ENCODE peak calls at places on chromosomes 13 and 19, in five cellular contexts. A is esophagus squamous epithelium, K is body of pancreas, F is NB4, R is esophagus muscularis mucosa. H is an unnamed sample.

GRCh38 chr13:114244637-114245036 is 9.9 kb downstream of the CDC16 start:
- DNase-seq in A (no peak), K (no peak), F (no peak), R (no peak), H (no peak)

GRCh38 chr19:6593651-6594416 is 2.9 kb upstream of the CD70 start:
- DNase-seq in A (no peak), K (no peak), F (peak; percentile 83), R (no peak), H (no peak)

GRCh38 chr13:98206946-98207345 is 29.9 kb upstream of the RNF113B start:
- DNase-seq in A (no peak), K (no peak), F (no peak), R (no peak), H (peak; percentile 47)

GRCh38 chr19:53916004-53916403 is 6.9 kb downstream of the CACNG7 start:
- DNase-seq in A (no peak), K (no peak), F (no peak), R (no peak), H (no peak)

GRCh38 chr13:82636119-82636518 is 1246.2 kb downstream of the SLITRK1 start:
- DNase-seq in A (no peak), K (no peak), F (peak; percentile 31), R (no peak), H (no peak)

GRCh38 chr13:114339779-114340534 is 25.7 kb downstream of the CHAMP1 start:
- DNase-seq in A (no peak), K (peak; percentile 49), F (peak; percentile 77), R (no peak), H (peak; percentile 55)

GRCh38 chr13:74056829-74057564 is 77.2 kb downstream of the KLF12 start:
- DNase-seq in A (no peak), K (no peak), F (no peak), R (no peak), H (no peak)

GRCh38 chr19:46082728-46083050 is 41.8 kb downstream of the IGFL3 start:
- DNase-seq in A (no peak), K (no peak), F (no peak), R (no peak), H (no peak)

GRCh38 chr13:30743319-30744055 is 8.1 kb downstream of the ALOX5AP start:
- DNase-seq in A (no peak), K (no peak), F (peak; percentile 73), R (no peak), H (peak; percentile 61)

GRCh38 chr13:51769455-51770127 is 34.4 kb downstream of the DHRS12 start:
- DNase-seq in A (no peak), K (peak; percentile 86), F (no peak), R (peak; percentile 92), H (no peak)

GRCh38 chr19:1809663-1810062 is 2.4 kb downstream of the ATP8B3 start:
- DNase-seq in A (no peak), K (no peak), F (no peak), R (no peak), H (no peak)

GRCh38 chr13:41565221-41565620 is 107.9 kb downstream of the RGCC start:
- DNase-seq in A (no peak), K (no peak), F (no peak), R (no peak), H (peak; percentile 42)

GRCh38 chr13:46529509-46529908 is 23.5 kb upstream of the LRCH1 start:
- DNase-seq in A (no peak), K (no peak), F (no peak), R (no peak), H (no peak)

GRCh38 chr13:27257648-27258253 is 6.4 kb downstream of the RPL21 start:
- DNase-seq in A (no peak), K (no peak), F (no peak), R (no peak), H (no peak)

GRCh38 chr13:20231839-20232555 is at the start of gene GJB6:
- DNase-seq in A (no peak), K (peak; percentile 14), F (no peak), R (no peak), H (no peak)

GRCh38 chr19:29549105-29550070 is 23.6 kb downstream of the VSTM2B start:
- DNase-seq in A (no peak), K (peak; percentile 0), F (no peak), R (no peak), H (no peak)

GRCh38 chr13:79779761-79780160 is 298.8 kb downstream of the NDFIP2 start:
- DNase-seq in A (no peak), K (no peak), F (peak; percentile 30), R (no peak), H (no peak)

GRCh38 chr19:47581605-47582319 is 8.8 kb upstream of the ZNF541 start:
- DNase-seq in A (no peak), K (no peak), F (no peak), R (no peak), H (no peak)

GRCh38 chr19:4278460-4278901 is 585 bp upstream of the SHD start:
- DNase-seq in A (no peak), K (no peak), F (peak; percentile 24), R (no peak), H (no peak)

GRCh38 chr13:22040810-22041364 is 370.0 kb downstream of the FGF9 start:
- DNase-seq in A (no peak), K (peak; percentile 55), F (no peak), R (peak; percentile 85), H (no peak)

GRCh38 chr13:26112843-26113242 is 61.0 kb upstream of the SHISA2 start:
- DNase-seq in A (no peak), K (no peak), F (peak; percentile 23), R (peak; percentile 42), H (no peak)

GRCh38 chr19:34246340-34246739 is 8.0 kb upstream of the GARRE1 start:
- DNase-seq in A (no peak), K (no peak), F (no peak), R (no peak), H (no peak)

GRCh38 chr19:30150626-30151025 is 208.6 kb downstream of the URI1 start:
- DNase-seq in A (no peak), K (no peak), F (no peak), R (no peak), H (no peak)

GRCh38 chr13:51050021-51050886 is 60.8 kb downstream of the C13orf42 start:
- DNase-seq in A (no peak), K (no peak), F (no peak), R (peak; percentile 57), H (no peak)

GRCh38 chr13:49399801-49400472 is 43.9 kb downstream of the CAB39L start:
- DNase-seq in A (no peak), K (no peak), F (no peak), R (no peak), H (no peak)

GRCh38 chr13:46295531-46296464 is 84.1 kb downstream of the LRRC63 start:
- DNase-seq in A (no peak), K (no peak), F (peak; percentile 98), R (no peak), H (no peak)

GRCh38 chr13:106318941-106319411 is 216.5 kb downstream of the EFNB2 start:
- DNase-seq in A (no peak), K (no peak), F (peak; percentile 74), R (no peak), H (peak; percentile 67)

DNA sequence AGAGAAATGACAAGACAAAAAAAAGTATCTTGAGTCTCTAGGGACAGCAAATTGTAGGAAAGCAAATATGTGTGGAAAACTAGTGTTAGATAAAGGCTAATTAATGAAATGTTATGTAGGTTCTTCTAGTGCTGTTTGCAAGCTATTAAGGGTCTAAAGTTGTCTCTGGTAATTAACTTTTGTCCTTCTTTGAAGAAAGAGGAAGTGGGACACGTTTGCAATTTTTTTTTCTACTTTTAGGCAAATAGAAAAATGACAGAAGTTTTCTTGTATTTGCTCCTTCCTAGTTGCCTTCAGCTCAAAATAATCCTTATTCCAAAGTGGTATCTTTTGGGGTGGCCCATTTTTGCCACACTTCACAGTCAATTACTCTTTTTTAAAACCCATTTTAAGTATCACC is 1877.7 kb upstream of the PRR20A start:
- DNase-seq in A (no peak), K (no peak), F (peak; percentile 7), R (no peak), H (no peak)
- TF ChIP-seq POLR2A in A (no peak), K (no peak), F (no peak), R (no peak), H (no peak)

GRCh38 chr19:40610396-40611064 is 9.4 kb downstream of the LTBP4 start:
- DNase-seq in A (no peak), K (peak; percentile 70), F (no peak), R (no peak), H (no peak)

GRCh38 chr19:40608957-40609356 is 7.8 kb downstream of the LTBP4 start:
- DNase-seq in A (no peak), K (no peak), F (no peak), R (no peak), H (no peak)

GRCh38 chr19:40611096-40611495 is 9.9 kb downstream of the LTBP4 start:
- DNase-seq in A (no peak), K (no peak), F (no peak), R (no peak), H (no peak)

GRCh38 chr19:40607898-40608621 is 6.9 kb downstream of the LTBP4 start:
- DNase-seq in A (no peak), K (no peak), F (no peak), R (no peak), H (no peak)

GRCh38 chr19:40609561-40610395 is 8.6 kb downstream of the LTBP4 start:
- DNase-seq in A (peak; percentile 76), K (peak; percentile 94), F (peak; percentile 77), R (peak; percentile 98), H (peak; percentile 98)
- TF ChIP-seq POLR2A in A (peak; percentile 74), K (peak; percentile 72), F (no peak), R (no peak), H (no peak)

GRCh38 chr19:15245370-15246197 is 13.3 kb upstream of the EPHX3 start:
- DNase-seq in A (no peak), K (no peak), F (no peak), R (no peak), H (no peak)

GRCh38 chr19:15241259-15241658 is 9.0 kb upstream of the EPHX3 start:
- DNase-seq in A (no peak), K (no peak), F (no peak), R (no peak), H (no peak)

GRCh38 chr19:15244106-15244803 is 12.0 kb upstream of the EPHX3 start:
- DNase-seq in A (no peak), K (no peak), F (no peak), R (no peak), H (no peak)

GRCh38 chr19:15244808-15245207 is 12.6 kb upstream of the EPHX3 start:
- DNase-seq in A (no peak), K (no peak), F (no peak), R (no peak), H (no peak)

DNA sequence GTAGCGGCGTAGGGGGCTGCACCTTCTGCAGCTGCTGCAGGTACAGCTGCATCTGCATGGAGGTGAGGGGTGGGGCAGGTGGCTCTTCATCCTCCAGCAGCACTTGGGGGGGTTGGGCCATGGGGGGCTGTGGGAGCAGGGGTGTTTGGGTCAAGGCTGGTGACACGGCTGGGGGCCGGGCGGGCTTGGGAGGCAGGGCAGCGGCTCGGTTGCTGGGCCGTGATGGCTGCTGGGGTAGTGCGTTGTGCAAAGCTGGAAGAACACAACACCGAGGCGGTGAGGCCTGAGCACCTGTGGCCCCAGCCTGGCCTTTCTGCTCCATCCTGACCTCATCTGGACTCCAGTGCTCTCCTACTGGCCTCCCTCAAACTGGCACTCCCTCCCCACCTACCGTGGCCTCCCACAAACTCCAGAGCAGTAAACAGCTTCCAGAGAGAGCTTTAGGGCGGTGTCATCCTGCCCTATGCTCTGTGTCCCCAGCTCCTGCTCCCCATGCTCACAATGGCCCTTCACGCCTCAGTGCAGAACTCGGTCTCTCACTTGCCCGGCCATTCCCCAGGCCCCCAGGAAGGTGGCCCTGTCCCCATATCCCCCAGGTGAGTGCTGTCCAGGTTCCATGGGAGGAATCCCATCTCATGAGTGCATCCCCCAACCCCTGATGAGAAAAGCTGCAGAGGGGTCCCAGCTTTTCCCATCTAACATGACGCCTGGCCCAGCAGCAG is 11.1 kb upstream of the EPHX3 start:
- DNase-seq in A (no peak), K (no peak), F (no peak), R (no peak), H (no peak)
- TF ChIP-seq POLR2A in A (no peak), K (no peak), F (no peak), R (no peak), H (no peak)

GRCh38 chr19:37506387-37507166 is at the start of gene ZNF793:
- DNase-seq in A (peak; percentile 15), K (peak; percentile 72), F (no peak), R (peak; percentile 93), H (no peak)
- TF ChIP-seq POLR2A in A (no peak), K (peak; percentile 48), F (no peak), R (no peak), H (no peak)